ENCODE peak calls at places on chromosomes 2 and 18, in nine cellular contexts. P is K562, B is spleen, G is stomach, A is vagina, Q is HL-60, H is HCT116, M is H1, Z is prostate gland. U is an unnamed sample.

GRCh38 chr2:109054865-109055264 is 65.8 kb upstream of the EDAR start:
- DNase-seq in H (no peak), M (no peak), Z (no peak), P (no peak), A (no peak), Q (no peak), B (no peak), G (no peak), U (no peak)

GRCh38 chr2:25041307-25041927 is 459 bp upstream of the EFR3B start:
- DNase-seq in P (peak; percentile 12), Z (peak; percentile 24), M (peak; percentile 57), A (no peak), B (peak; percentile 89), H (peak; percentile 50), G (peak; percentile 69), Q (peak; percentile 11), U (peak; percentile 80)

GRCh38 chr2:200302940-200303727 is 3.4 kb upstream of the SPATS2L start:
- DNase-seq in H (peak; percentile 92), Q (no peak), Z (no peak), B (no peak), M (no peak), G (no peak), P (no peak), A (no peak), U (no peak)

GRCh38 chr2:241153616-241154015 is 3.3 kb downstream of the PPP1R7 start:
- DNase-seq in M (no peak), B (no peak), Z (no peak), A (no peak), H (no peak), G (no peak), Q (no peak), P (no peak), U (no peak)

GRCh38 chr2:220775856-220776467 is 796.1 kb downstream of the EPHA4 start:
- DNase-seq in M (no peak), A (no peak), Z (no peak), B (no peak), P (no peak), G (no peak), Q (no peak), H (no peak), U (no peak)

GRCh38 chr2:16128746-16129610 is 188.6 kb downstream of the MYCN start:
- DNase-seq in H (no peak), Q (no peak), M (no peak), Z (peak; percentile 0), B (no peak), A (peak; percentile 62), P (no peak), G (no peak), U (no peak)

GRCh38 chr2:237695201-237695780 is 67.9 kb downstream of the LRRFIP1 start:
- DNase-seq in P (no peak), M (no peak), Q (peak; percentile 67), A (no peak), B (no peak), Z (no peak), H (peak; percentile 71), G (no peak), U (peak; percentile 29)

GRCh38 chr2:135048122-135048521 is 875 bp upstream of the MAP3K19 start:
- DNase-seq in H (no peak), P (no peak), B (no peak), M (no peak), Z (no peak), G (no peak), A (no peak), Q (no peak), U (no peak)

GRCh38 chr2:30847841-30848240 is 40.6 kb upstream of the CAPN13 start:
- DNase-seq in A (no peak), G (no peak), Z (no peak), M (no peak), H (no peak), B (no peak), P (no peak), Q (no peak), U (no peak)

GRCh38 chr2:207983654-207984053 is 41.7 kb downstream of the PLEKHM3 start:
- DNase-seq in P (no peak), A (no peak), G (no peak), H (no peak), B (peak; percentile 56), M (no peak), Q (peak; percentile 46), Z (no peak), U (no peak)

GRCh38 chr2:238434846-238435751 is 8.4 kb downstream of the ASB1 start:
- DNase-seq in G (no peak), B (no peak), M (no peak), P (no peak), Z (no peak), A (no peak), H (no peak), Q (peak; percentile 80), U (no peak)

GRCh38 chr2:217698691-217699090 is 304.1 kb downstream of the TNS1 start:
- DNase-seq in P (no peak), H (no peak), M (no peak), Q (no peak), G (no peak), B (no peak), A (peak; percentile 60), Z (no peak), U (no peak)

DNA sequence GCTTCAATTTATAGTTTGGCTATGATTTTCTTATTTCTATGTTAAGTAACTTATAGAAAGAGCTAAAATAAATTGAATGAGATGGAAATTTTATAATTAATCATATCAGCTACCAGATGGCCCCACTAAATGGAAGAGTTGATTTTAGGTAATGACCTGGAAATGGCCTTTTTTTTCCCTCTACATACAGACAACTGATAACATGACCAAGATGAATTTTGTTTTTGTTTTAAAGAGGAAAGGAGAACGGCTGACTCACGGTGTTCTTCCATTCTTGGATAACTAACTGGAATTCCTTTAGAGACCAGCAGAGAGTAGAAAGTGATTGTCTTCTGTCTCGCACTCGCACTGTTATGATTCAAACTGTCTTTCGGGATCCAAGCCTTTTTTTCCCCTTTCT is 91.0 kb downstream of the TMEM185B start:
- DNase-seq in H (no peak), M (no peak), A (no peak), Q (no peak), Z (no peak), P (no peak), G (no peak), B (no peak), U (no peak)
- TF ChIP-seq POLR2AphosphoS5 in H (no peak), M (no peak), A (no peak), Q (no peak), Z (no peak), P (no peak), G (no peak), B (no peak), U (no peak)

GRCh38 chr2:215870986-215871385 is 142.4 kb downstream of the MREG start:
- DNase-seq in M (peak; percentile 13), Q (no peak), Z (no peak), P (peak; percentile 32), A (no peak), G (no peak), H (peak; percentile 36), B (no peak), U (no peak)

GRCh38 chr2:215874418-215874817 is 138.9 kb downstream of the MREG start:
- DNase-seq in M (no peak), Z (no peak), A (no peak), B (no peak), H (no peak), P (no peak), Q (no peak), G (no peak), U (no peak)

GRCh38 chr2:215868886-215869285 is 144.5 kb downstream of the MREG start:
- DNase-seq in P (no peak), Q (no peak), H (no peak), B (no peak), M (no peak), A (no peak), Z (no peak), G (no peak), U (no peak)

GRCh38 chr2:215866594-215866993 is 146.8 kb downstream of the MREG start:
- DNase-seq in Z (no peak), G (no peak), M (no peak), Q (no peak), B (no peak), H (no peak), A (no peak), P (no peak), U (no peak)

GRCh38 chr2:215870088-215870490 is 143.3 kb downstream of the MREG start:
- DNase-seq in B (no peak), Z (no peak), Q (no peak), G (no peak), H (peak; percentile 26), P (no peak), M (no peak), A (no peak), U (no peak)
- H3K27ac ChIP-seq in B (no peak overlapping the region), Z (no peak overlapping the region), Q (no peak overlapping the region), G (no peak overlapping the region), H (no peak overlapping the region), P (peak overlapping the region; percentile 66), M (no peak overlapping the region), A (no peak overlapping the region), U (peak overlapping the region; percentile 16)

GRCh38 chr18:65202091-65202490 is 548.7 kb upstream of the CDH7 start:
- DNase-seq in M (no peak), A (no peak), G (no peak), Q (no peak), B (no peak), P (no peak), H (no peak), Z (no peak), U (no peak)
- TF ChIP-seq POLR2AphosphoS5 in M (no peak), A (no peak), G (no peak), Q (no peak), B (no peak), P (no peak), H (no peak), Z (no peak), U (no peak)

GRCh38 chr18:46281185-46282176 is 177.3 kb downstream of the HAUS1 start:
- DNase-seq in M (peak; percentile 50), Q (peak; percentile 76), B (peak; percentile 86), G (peak; percentile 63), H (peak; percentile 43), A (no peak), Z (peak; percentile 64), P (peak; percentile 59), U (no peak)

GRCh38 chr18:46282646-46283045 is 178.5 kb downstream of the HAUS1 start:
- DNase-seq in P (no peak), G (no peak), A (no peak), Z (no peak), Q (no peak), M (no peak), H (no peak), B (no peak), U (no peak)

GRCh38 chr18:46283268-46283667 is 179.1 kb downstream of the HAUS1 start:
- DNase-seq in Z (no peak), G (no peak), M (no peak), H (no peak), B (no peak), A (no peak), P (no peak), Q (no peak), U (no peak)

GRCh38 chr18:46283895-46284295 is 179.7 kb downstream of the HAUS1 start:
- DNase-seq in G (no peak), B (no peak), Q (no peak), H (no peak), A (no peak), Z (no peak), P (no peak), M (no peak), U (no peak)

DNA sequence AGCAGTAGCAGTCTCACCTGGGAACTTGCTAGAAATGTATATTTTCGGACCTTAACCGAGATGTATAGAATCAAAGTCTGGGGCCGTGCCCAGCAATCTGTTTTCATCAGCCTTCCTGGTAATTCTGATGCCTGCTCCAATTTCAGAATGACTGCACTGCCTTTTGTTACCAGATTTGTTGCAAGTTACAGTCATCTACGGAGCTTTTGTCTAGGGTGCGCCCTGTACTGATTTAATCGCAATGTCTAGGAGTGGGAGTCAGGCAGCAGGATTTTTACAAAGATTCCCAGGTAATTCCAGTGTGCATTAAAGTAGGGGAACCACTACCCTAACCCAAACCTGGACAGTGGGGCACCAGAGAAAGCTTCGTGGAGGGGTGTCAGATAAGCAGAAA is 178.0 kb downstream of the HAUS1 start:
- DNase-seq in P (no peak), H (no peak), M (no peak), Q (no peak), A (no peak), Z (no peak), B (no peak), G (no peak), U (no peak)
- H3K27ac ChIP-seq in P (no peak overlapping the region), H (no peak overlapping the region), M (no peak overlapping the region), Q (no peak overlapping the region), A (no peak overlapping the region), Z (no peak overlapping the region), B (no peak overlapping the region), G (no peak overlapping the region), U (no peak overlapping the region)

U was measured in sigmoid colon.